ENCODE peak calls at places on chromosome 1, in six cellular contexts. W is transverse colon, G is heart left ventricle, L is GM12891, Z is uterus, P is IMR-90. X is an unnamed sample.

GRCh38 chr1:155184835-155185782 is 11.5 kb downstream of the TRIM46 start:
- DNase-seq in W (peak), G (peak), L (peak), Z (no peak), P (no peak), X (peak)

GRCh38 chr1:41486892-41487728 is 2.6 kb upstream of the EDN2 start:
- DNase-seq in W (no peak), G (no peak), L (no peak), Z (no peak), P (peak), X (no peak)

GRCh38 chr1:118841521-118841920 is 146.6 kb downstream of the TBX15 start:
- DNase-seq in W (no peak), G (no peak), L (no peak), Z (no peak), P (no peak), X (no peak)

GRCh38 chr1:246797597-246797996 is 73.4 kb downstream of the SCCPDH start:
- DNase-seq in W (no peak), G (no peak), L (no peak), Z (no peak), P (no peak), X (no peak)

GRCh38 chr1:19804786-19805390 is 5.2 kb upstream of the TMCO4 start:
- DNase-seq in W (no peak), G (no peak), L (no peak), Z (no peak), P (no peak), X (no peak)

GRCh38 chr1:84303154-84303830 is 1.8 kb downstream of the SAMD13 start:
- DNase-seq in W (no peak), G (no peak), L (no peak), Z (no peak), P (peak), X (no peak)

GRCh38 chr1:241639040-241639652 is 1.0 kb downstream of the CHML start:
- DNase-seq in W (no peak), G (no peak), L (no peak), Z (no peak), P (peak), X (peak)

GRCh38 chr1:99644302-99645004 is 1.5 kb upstream of the PALMD start:
- DNase-seq in W (no peak), G (no peak), L (no peak), Z (no peak), P (no peak), X (no peak)

GRCh38 chr1:14648931-14649860 is 50.7 kb downstream of the KAZN start:
- DNase-seq in W (no peak), G (no peak), L (no peak), Z (no peak), P (no peak), X (no peak)

GRCh38 chr1:224675589-224675988 is 59.5 kb downstream of the CNIH3 start:
- DNase-seq in W (no peak), G (no peak), L (peak), Z (no peak), P (no peak), X (no peak)

GRCh38 chr1:52569333-52570265 is 16.7 kb upstream of the TUT4 start:
- DNase-seq in W (no peak), G (no peak), L (no peak), Z (no peak), P (no peak), X (no peak)

GRCh38 chr1:172603816-172604215 is 55.1 kb upstream of the FASLG start:
- DNase-seq in W (no peak), G (no peak), L (no peak), Z (no peak), P (no peak), X (no peak)

GRCh38 chr1:90987860-90988259 is 34.0 kb downstream of the ZNF644 start:
- DNase-seq in W (no peak), G (no peak), L (no peak), Z (no peak), P (no peak), X (no peak)

GRCh38 chr1:61450454-61451213 is 274.3 kb downstream of the TM2D1 start:
- DNase-seq in W (peak), G (peak), L (no peak), Z (peak), P (no peak), X (no peak)

GRCh38 chr1:26351591-26352337 is 2.2 kb downstream of the CRYBG2 start:
- DNase-seq in W (peak), G (no peak), L (no peak), Z (no peak), P (peak), X (no peak)

GRCh38 chr1:22737374-22738068 is 26.9 kb downstream of the EPHB2 start:
- DNase-seq in W (no peak), G (no peak), L (no peak), Z (no peak), P (no peak), X (no peak)

GRCh38 chr1:115327270-115327669 is 10.8 kb downstream of the NGF start:
- DNase-seq in W (no peak), G (no peak), L (no peak), Z (no peak), P (no peak), X (no peak)

GRCh38 chr1:29324771-29325351 is 88.5 kb downstream of the PTPRU start:
- DNase-seq in W (peak), G (no peak), L (no peak), Z (no peak), P (no peak), X (no peak)

GRCh38 chr1:197181982-197182381 is 35.5 kb upstream of the ASPM start:
- DNase-seq in W (no peak), G (no peak), L (no peak), Z (no peak), P (no peak), X (no peak)

GRCh38 chr1:212291505-212292134 is 6.4 kb downstream of the PPP2R5A start:
- DNase-seq in W (no peak), G (no peak), L (no peak), Z (no peak), P (peak), X (peak)

GRCh38 chr1:44501022-44501910 is 96.2 kb downstream of the RNF220 start:
- DNase-seq in W (no peak), G (no peak), L (no peak), Z (no peak), P (no peak), X (no peak)

GRCh38 chr1:201594575-201595245 is 55.8 kb downstream of the NAV1 start:
- DNase-seq in W (no peak), G (no peak), L (no peak), Z (no peak), P (peak), X (peak)

GRCh38 chr1:212167098-212167497 is 118.1 kb upstream of the PPP2R5A start:
- DNase-seq in W (no peak), G (peak), L (no peak), Z (peak), P (peak), X (no peak)

GRCh38 chr1:208683141-208683540 is 439.0 kb upstream of the PLXNA2 start:
- DNase-seq in W (no peak), G (no peak), L (no peak), Z (no peak), P (no peak), X (no peak)

GRCh38 chr1:111961773-111962565 is 27.5 kb downstream of the KCND3 start:
- DNase-seq in W (no peak), G (peak), L (no peak), Z (no peak), P (no peak), X (no peak)

GRCh38 chr1:221783936-221784335 is 42.0 kb upstream of the DUSP10 start:
- DNase-seq in W (no peak), G (no peak), L (no peak), Z (no peak), P (no peak), X (no peak)

GRCh38 chr1:33903210-33903589 is 39.3 kb downstream of the HMGB4 start:
- DNase-seq in W (no peak), G (no peak), L (no peak), Z (no peak), P (no peak), X (no peak)

GRCh38 chr1:31297273-31298247 is 728 bp downstream of the ZCCHC17 start:
- DNase-seq in W (no peak), G (no peak), L (no peak), Z (no peak), P (peak), X (no peak)

GRCh38 chr1:7438921-7439655 is 332.0 kb upstream of the VAMP3 start:
- DNase-seq in W (no peak), G (no peak), L (no peak), Z (no peak), P (no peak), X (no peak)

DNA sequence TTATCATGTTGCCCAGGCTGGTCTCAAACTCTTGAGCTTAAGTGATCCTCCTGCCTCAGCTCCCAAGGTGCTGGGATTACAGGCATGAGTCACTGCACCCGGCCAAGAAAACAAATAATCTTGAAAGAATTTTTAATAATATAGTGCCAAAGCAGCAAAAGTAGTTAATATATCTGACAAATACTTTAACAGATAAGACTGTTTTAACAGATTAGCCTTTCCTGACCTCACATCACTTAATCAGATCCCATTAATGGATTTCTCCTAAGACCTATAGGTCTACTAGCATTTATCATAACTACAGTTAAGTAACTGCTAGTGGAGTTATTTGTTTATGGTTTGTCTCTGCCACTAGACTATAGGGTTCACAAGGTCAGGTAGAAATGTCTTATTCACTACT is 61.1 kb upstream of the HP1BP3 start:
- DNase-seq in W (no peak), G (no peak), L (no peak), Z (no peak), P (peak), X (no peak)
- TF ChIP-seq POLR2A in W (no peak), G (no peak), L (no peak), Z (no peak), P (no peak), X (no peak)

GRCh38 chr1:55065649-55066048 is 26.3 kb downstream of the PCSK9 start:
- DNase-seq in W (no peak), G (no peak), L (no peak), Z (no peak), P (no peak), X (no peak)
- TF ChIP-seq POLR2A in W (no peak), G (no peak), L (no peak), Z (no peak), P (no peak), X (no peak)

GRCh38 chr1:178724734-178725602 is at the start of gene RALGPS2:
- DNase-seq in W (peak), G (peak), L (peak), Z (peak), P (peak), X (peak)
- TF ChIP-seq POLR2A in W (peak), G (no peak), L (no peak), Z (peak), P (no peak), X (peak)

GRCh38 chr1:43270421-43271095 is 775 bp downstream of the TMEM125 start:
- DNase-seq in W (peak), G (no peak), L (no peak), Z (no peak), P (no peak), X (no peak)
- TF ChIP-seq POLR2A in W (peak), G (no peak), L (no peak), Z (peak), P (no peak), X (no peak)

X was measured in erythroblast.